ENCODE peak calls at places on chromosomes 1 and 21, in eight cellular contexts. W is astrocyte, B is fibroblast of lung, A is kidney, Q is HCT116, F is NT2/D1, S is GM12878, X is PC-3. H is an unnamed sample. For H3K4me1, the result is how much of the 10 kb centered on the place peaks cover.

GRCh38 chr1:159829822-159830455 is 3.3 kb downstream of the SLAMF8 start:
- DNase-seq in F (no peak), A (peak), W (peak), X (no peak), Q (no peak), S (no peak), B (peak), H (peak)

GRCh38 chr1:200115532-200115931 is 88.0 kb downstream of the NR5A2 start:
- DNase-seq in X (no peak), Q (no peak), B (no peak), F (no peak), W (no peak), S (no peak), A (no peak), H (no peak)

GRCh38 chr1:246689409-246689997 is 34.7 kb upstream of the SCCPDH start:
- DNase-seq in B (peak), X (peak), S (peak), F (peak), W (peak), Q (peak), A (peak), H (peak)

GRCh38 chr1:53046930-53047329 is 15.1 kb upstream of the PODN start:
- DNase-seq in Q (no peak), B (peak), X (peak), F (no peak), A (no peak), S (no peak), W (peak), H (no peak)

GRCh38 chr1:3788756-3789420 is 7.4 kb downstream of the LRRC47 start:
- DNase-seq in A (peak), X (no peak), F (no peak), S (no peak), B (no peak), Q (no peak), W (no peak), H (no peak)

GRCh38 chr1:28755701-28756100 is 19.0 kb downstream of the YTHDF2 start:
- DNase-seq in W (peak), S (no peak), X (no peak), A (no peak), B (no peak), Q (no peak), F (no peak), H (peak)

GRCh38 chr1:223670458-223671159 is 5.1 kb upstream of the CAPN8 start:
- DNase-seq in X (peak), A (no peak), B (peak), W (peak), Q (peak), F (peak), S (no peak), H (peak)

GRCh38 chr1:108817016-108817415 is 39.9 kb downstream of the AKNAD1 start:
- DNase-seq in X (no peak), F (no peak), Q (no peak), W (peak), S (no peak), B (peak), A (no peak), H (no peak)

GRCh38 chr1:214717323-214717722 is 114.3 kb downstream of the CENPF start:
- DNase-seq in B (no peak), F (no peak), X (peak), Q (no peak), W (peak), A (no peak), S (no peak), H (no peak)

GRCh38 chr1:77976433-77977076 is 2.3 kb downstream of the FUBP1 start:
- DNase-seq in F (no peak), S (no peak), A (no peak), X (peak), B (no peak), W (no peak), Q (no peak), H (no peak)

GRCh38 chr1:203906932-203907331 is 45.5 kb downstream of the SNRPE start:
- DNase-seq in S (no peak), Q (peak), W (peak), F (no peak), A (no peak), B (peak), X (peak), H (peak)

GRCh38 chr21:32328595-32328994 is 29.9 kb downstream of the MRAP start:
- DNase-seq in A (no peak), B (peak), S (no peak), X (no peak), Q (no peak), W (peak), F (no peak), H (no peak)

GRCh38 chr1:177568702-177569101 is 397.9 kb downstream of the BRINP2 start:
- DNase-seq in A (no peak), F (no peak), Q (no peak), S (no peak), X (no peak), W (no peak), B (no peak), H (no peak)

GRCh38 chr1:36863061-36863460 is 171.3 kb downstream of the GRIK3 start:
- DNase-seq in B (no peak), F (no peak), X (no peak), A (no peak), W (no peak), S (no peak), Q (no peak), H (no peak)

GRCh38 chr1:235999259-235999925 is 65.5 kb downstream of the NID1 start:
- DNase-seq in B (peak), A (no peak), S (peak), F (peak), X (peak), Q (peak), W (peak), H (peak)

DNA sequence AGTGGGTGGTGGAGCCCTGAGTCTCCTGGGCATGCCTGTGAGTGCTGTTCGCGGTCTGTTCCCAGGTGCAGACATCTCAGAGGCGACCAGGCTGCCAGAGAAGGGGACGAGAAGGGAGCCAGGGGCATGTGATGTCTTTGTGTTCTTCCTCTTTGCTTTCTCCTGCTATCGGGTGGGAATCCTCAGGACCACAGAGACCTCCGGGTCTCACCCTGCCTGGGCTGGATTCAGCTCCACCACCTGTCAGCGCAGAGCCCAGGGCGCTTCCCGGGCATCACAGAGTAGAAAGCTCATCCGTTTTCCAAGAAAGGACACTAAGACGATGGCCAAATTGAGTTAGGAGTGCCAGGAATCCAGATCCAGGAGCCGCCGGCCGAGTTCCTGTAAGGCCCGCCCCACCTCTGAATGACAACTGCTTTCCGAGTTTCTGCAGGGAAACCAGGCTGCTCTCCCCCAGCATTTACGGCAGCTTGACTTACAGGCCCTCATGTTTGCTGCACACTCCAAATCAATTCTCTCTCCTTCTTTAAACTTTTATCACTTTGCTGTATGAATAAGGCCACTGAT is 130.8 kb downstream of the CAMTA1 start:
- DNase-seq in W (no peak), F (no peak), S (no peak), Q (no peak), A (no peak), B (no peak), X (no peak), H (no peak)
- H3K9ac ChIP-seq in W (no peak), F (no peak), S (no peak), Q (no peak), A (no peak), B (no peak), X (no peak), H (no peak)

GRCh38 chr1:27660300-27660837 is 11.6 kb downstream of the IFI6 start:
- DNase-seq in B (no peak), S (no peak), F (no peak), X (peak), A (no peak), Q (no peak), W (no peak), H (no peak)
- H3K4me1 ChIP-seq in B (under half), S (half or more), F (under half), X (under half), A (under half), Q (under half), W (under half), H (under half)

DNA sequence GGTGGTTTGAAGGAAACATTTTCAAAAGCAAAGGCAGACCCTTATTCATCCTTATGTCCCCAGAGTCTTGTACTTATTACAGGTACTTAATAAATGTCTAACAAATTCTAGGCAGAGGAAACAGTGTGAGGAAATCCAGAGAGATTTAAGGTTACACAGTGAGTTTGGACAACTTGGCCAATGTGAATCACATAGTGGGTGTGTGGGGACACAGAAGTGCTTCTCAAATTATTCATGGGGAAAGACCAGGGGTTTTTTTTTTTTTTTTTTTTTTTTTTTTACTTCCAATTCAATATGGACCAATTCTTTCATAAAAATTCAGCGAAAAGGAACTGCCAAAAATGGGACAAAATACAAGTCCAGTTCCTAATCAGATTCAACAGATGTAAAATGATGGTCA is 15.1 kb downstream of the GNG12 start:
- DNase-seq in F (no peak), A (no peak), W (no peak), B (no peak), S (no peak), X (no peak), Q (no peak), H (no peak)
- H3K4me3 ChIP-seq in F (no peak), A (no peak), W (no peak), B (no peak), S (no peak), X (no peak), Q (no peak), H (no peak)

DNA sequence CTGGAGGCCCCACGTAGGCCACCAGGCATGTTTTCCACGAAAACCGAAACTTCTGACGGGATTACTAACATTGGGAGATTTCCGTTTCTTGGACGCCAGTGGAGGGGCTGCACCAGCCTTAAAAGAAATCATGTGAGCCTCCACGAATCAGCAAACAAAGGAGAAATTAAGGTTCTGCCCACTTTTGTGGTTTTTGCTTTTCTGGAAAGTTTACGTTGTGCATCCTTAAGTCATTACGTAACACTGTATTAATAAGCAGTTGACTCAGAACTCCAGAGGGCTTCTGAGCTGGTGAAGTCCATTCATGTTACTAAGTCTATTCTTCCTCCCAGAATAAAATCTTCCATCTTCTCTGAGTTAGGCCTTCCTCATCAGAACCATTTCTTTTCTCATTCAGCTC is 168.5 kb downstream of the PSMG1 start:
- DNase-seq in W (peak), F (no peak), B (peak), S (no peak), Q (no peak), X (peak), A (no peak), H (peak)
- H3K9ac ChIP-seq in W (peak), F (no peak), B (no peak), S (no peak), Q (no peak), X (peak), A (no peak), H (no peak)

GRCh38 chr1:22076346-22076745 is 23.8 kb downstream of the CDC42 start:
- DNase-seq in Q (no peak), B (no peak), X (no peak), A (no peak), W (no peak), S (no peak), F (no peak), H (no peak)

GRCh38 chr1:22078133-22078532 is 25.6 kb downstream of the CDC42 start:
- DNase-seq in F (no peak), W (no peak), X (no peak), A (no peak), Q (no peak), B (no peak), S (no peak), H (no peak)

GRCh38 chr1:22074803-22075202 is 22.3 kb downstream of the CDC42 start:
- DNase-seq in W (no peak), Q (no peak), S (no peak), X (no peak), F (no peak), B (no peak), A (no peak), H (no peak)

GRCh38 chr1:22077728-22078127 is 25.2 kb downstream of the CDC42 start:
- DNase-seq in S (no peak), B (no peak), Q (no peak), F (no peak), W (peak), X (no peak), A (no peak), H (peak)

GRCh38 chr1:22075718-22076117 is 23.2 kb downstream of the CDC42 start:
- DNase-seq in B (no peak), A (no peak), Q (no peak), S (no peak), X (no peak), W (no peak), F (no peak), H (no peak)
- H3K4me1 ChIP-seq in B (under half), A (under half), Q (under half), S (under half), X (under half), W (under half), F (under half), H (under half)